ENCODE peak calls at places on chromosomes 3 and 15, in nine cellular contexts. Y is colonic mucosa, V is esophagus squamous epithelium, O is heart left ventricle, H is A673, A is lower lobe of right lung, T is right cardiac atrium, P is ovary, Q is neural progenitor cell. B is an unnamed sample. For H3K4me1, the result is how much of the 10 kb centered on the place peaks cover.

GRCh38 chr3:190183121-190183520 is 62.4 kb upstream of the P3H2 start:
- DNase-seq in Y (no peak), V (no peak), O (no peak), H (peak), A (no peak), T (no peak), P (no peak), Q (peak), B (peak)

GRCh38 chr3:164522073-164522763 is 556.1 kb downstream of the SI start:
- DNase-seq in Y (no peak), V (no peak), O (no peak), H (no peak), A (no peak), T (peak), P (no peak), Q (no peak), B (no peak)

GRCh38 chr3:45491344-45491743 is 103.0 kb downstream of the LARS2 start:
- DNase-seq in Y (no peak), V (no peak), O (no peak), H (no peak), A (no peak), T (no peak), P (no peak), Q (no peak), B (no peak)

GRCh38 chr3:181695661-181696491 is 15.8 kb upstream of the SOX2 start:
- DNase-seq in Y (no peak), V (no peak), O (no peak), H (no peak), A (peak), T (peak), P (no peak), Q (peak), B (peak)

GRCh38 chr3:136632625-136633081 is 119.5 kb downstream of the STAG1 start:
- DNase-seq in Y (peak), V (no peak), O (no peak), H (no peak), A (no peak), T (no peak), P (no peak), Q (no peak), B (no peak)

GRCh38 chr3:129383292-129383860 is 45.1 kb downstream of the EFCAB12 start:
- DNase-seq in Y (peak), V (no peak), O (peak), H (peak), A (no peak), T (peak), P (peak), Q (peak), B (peak)

GRCh38 chr3:16509721-16510619 is 3.5 kb downstream of the RFTN1 start:
- DNase-seq in Y (no peak), V (no peak), O (no peak), H (no peak), A (no peak), T (no peak), P (no peak), Q (no peak), B (no peak)

GRCh38 chr3:55622733-55623132 is 135.6 kb upstream of the WNT5A start:
- DNase-seq in Y (no peak), V (no peak), O (no peak), H (no peak), A (no peak), T (no peak), P (no peak), Q (no peak), B (no peak)

GRCh38 chr3:173217127-173217526 is 76.1 kb upstream of the SPATA16 start:
- DNase-seq in Y (no peak), V (no peak), O (no peak), H (no peak), A (no peak), T (no peak), P (no peak), Q (no peak), B (peak)

GRCh38 chr3:94171954-94172353 is 109.1 kb downstream of the NSUN3 start:
- DNase-seq in Y (no peak), V (no peak), O (no peak), H (no peak), A (no peak), T (no peak), P (no peak), Q (no peak), B (no peak)

GRCh38 chr3:13545952-13546454 is 2.9 kb upstream of the FBLN2 start:
- DNase-seq in Y (no peak), V (no peak), O (no peak), H (no peak), A (no peak), T (no peak), P (no peak), Q (no peak), B (no peak)

GRCh38 chr3:160448845-160449659 is 534 bp downstream of the TRIM59 start:
- DNase-seq in Y (no peak), V (no peak), O (peak), H (peak), A (no peak), T (peak), P (peak), Q (peak), B (peak)

GRCh38 chr3:189914799-189915198 is 205.9 kb downstream of the P3H2 start:
- DNase-seq in Y (no peak), V (no peak), O (no peak), H (peak), A (no peak), T (no peak), P (no peak), Q (no peak), B (no peak)

GRCh38 chr3:58640700-58641372 is 25.7 kb downstream of the FAM3D start:
- DNase-seq in Y (peak), V (no peak), O (peak), H (peak), A (peak), T (peak), P (peak), Q (peak), B (peak)

GRCh38 chr15:59999064-59999377 is 5.1 kb upstream of the FOXB1 start:
- DNase-seq in Y (no peak), V (no peak), O (no peak), H (no peak), A (no peak), T (no peak), P (no peak), Q (peak), B (no peak)

GRCh38 chr3:108051005-108051404 is 39.8 kb downstream of the CD47 start:
- DNase-seq in Y (no peak), V (no peak), O (no peak), H (no peak), A (no peak), T (no peak), P (no peak), Q (no peak), B (peak)

GRCh38 chr15:69713726-69714559 is 261.3 kb downstream of the RPLP1 start:
- DNase-seq in Y (peak), V (no peak), O (no peak), H (no peak), A (no peak), T (no peak), P (no peak), Q (no peak), B (no peak)

GRCh38 chr15:61634837-61635236 is 405.7 kb upstream of the RORA start:
- DNase-seq in Y (no peak), V (no peak), O (no peak), H (no peak), A (no peak), T (no peak), P (no peak), Q (no peak), B (no peak)

GRCh38 chr15:90306560-90306959 is 41.1 kb downstream of the NGRN start:
- DNase-seq in Y (no peak), V (no peak), O (no peak), H (no peak), A (no peak), T (no peak), P (no peak), Q (no peak), B (no peak)

GRCh38 chr3:40873456-40873855 is 325.8 kb upstream of the CTNNB1 start:
- DNase-seq in Y (no peak), V (no peak), O (no peak), H (no peak), A (no peak), T (no peak), P (no peak), Q (no peak), B (no peak)

GRCh38 chr3:110237091-110237615 is 834.5 kb upstream of the NECTIN3 start:
- DNase-seq in Y (no peak), V (no peak), O (no peak), H (no peak), A (no peak), T (no peak), P (no peak), Q (no peak), B (no peak)

GRCh38 chr3:10280177-10280529 is 12.6 kb downstream of the GHRL start:
- DNase-seq in Y (no peak), V (no peak), O (no peak), H (no peak), A (no peak), T (no peak), P (no peak), Q (no peak), B (no peak)

GRCh38 chr3:72047472-72047871 is 262.5 kb upstream of the PROK2 start:
- DNase-seq in Y (no peak), V (no peak), O (no peak), H (no peak), A (no peak), T (no peak), P (no peak), Q (no peak), B (no peak)

GRCh38 chr15:91067026-91067425 is 33.0 kb upstream of the SV2B start:
- DNase-seq in Y (no peak), V (no peak), O (no peak), H (no peak), A (no peak), T (no peak), P (no peak), Q (no peak), B (no peak)

GRCh38 chr15:80866936-80867335 is 87.8 kb downstream of the CEMIP start:
- DNase-seq in Y (no peak), V (no peak), O (no peak), H (no peak), A (no peak), T (no peak), P (no peak), Q (no peak), B (peak)

GRCh38 chr15:31344824-31345605 is 18.4 kb downstream of the KLF13 start:
- DNase-seq in Y (peak), V (no peak), O (peak), H (no peak), A (peak), T (peak), P (no peak), Q (no peak), B (no peak)

GRCh38 chr3:161939919-161940693 is 443.5 kb downstream of the OTOL1 start:
- DNase-seq in Y (no peak), V (no peak), O (no peak), H (no peak), A (no peak), T (no peak), P (no peak), Q (peak), B (peak)

GRCh38 chr3:69178100-69178499 is 55.7 kb upstream of the LMOD3 start:
- DNase-seq in Y (no peak), V (no peak), O (no peak), H (no peak), A (no peak), T (no peak), P (no peak), Q (no peak), B (no peak)

GRCh38 chr3:117609330-117609729 is 899.8 kb downstream of the TUSC7 start:
- DNase-seq in Y (no peak), V (no peak), O (no peak), H (no peak), A (no peak), T (no peak), P (no peak), Q (no peak), B (no peak)

GRCh38 chr3:9787714-9788113 is 4.6 kb downstream of the TADA3 start:
- DNase-seq in Y (no peak), V (no peak), O (no peak), H (no peak), A (no peak), T (no peak), P (no peak), Q (no peak), B (no peak)

GRCh38 chr15:85496551-85497545 is 116.4 kb downstream of the AKAP13 start:
- DNase-seq in Y (no peak), V (no peak), O (no peak), H (no peak), A (no peak), T (no peak), P (no peak), Q (no peak), B (no peak)

GRCh38 chr15:62301993-62302665 is 137.0 kb upstream of the C2CD4B start:
- DNase-seq in Y (no peak), V (no peak), O (no peak), H (no peak), A (no peak), T (no peak), P (no peak), Q (no peak), B (peak)

GRCh38 chr15:62739507-62739906 is 303.0 kb upstream of the TPM1 start:
- DNase-seq in Y (no peak), V (no peak), O (no peak), H (no peak), A (no peak), T (no peak), P (no peak), Q (no peak), B (no peak)

GRCh38 chr3:117355566-117355965 is 646.0 kb downstream of the TUSC7 start:
- DNase-seq in Y (peak), V (no peak), O (no peak), H (peak), A (no peak), T (no peak), P (no peak), Q (peak), B (peak)

GRCh38 chr3:14552717-14553116 is 12.6 kb upstream of the GRIP2 start:
- DNase-seq in Y (no peak), V (no peak), O (no peak), H (no peak), A (peak), T (no peak), P (no peak), Q (no peak), B (no peak)

GRCh38 chr3:6282920-6283319 is 578.0 kb upstream of the GRM7 start:
- DNase-seq in Y (no peak), V (no peak), O (no peak), H (no peak), A (no peak), T (peak), P (no peak), Q (no peak), B (no peak)

GRCh38 chr3:125200731-125201139 is 11.8 kb downstream of the SLC12A8 start:
- DNase-seq in Y (no peak), V (no peak), O (no peak), H (no peak), A (no peak), T (no peak), P (no peak), Q (no peak), B (no peak)

GRCh38 chr15:45307230-45307924 is 55.3 kb downstream of the SLC28A2 start:
- DNase-seq in Y (no peak), V (no peak), O (no peak), H (peak), A (no peak), T (no peak), P (no peak), Q (peak), B (no peak)

DNA sequence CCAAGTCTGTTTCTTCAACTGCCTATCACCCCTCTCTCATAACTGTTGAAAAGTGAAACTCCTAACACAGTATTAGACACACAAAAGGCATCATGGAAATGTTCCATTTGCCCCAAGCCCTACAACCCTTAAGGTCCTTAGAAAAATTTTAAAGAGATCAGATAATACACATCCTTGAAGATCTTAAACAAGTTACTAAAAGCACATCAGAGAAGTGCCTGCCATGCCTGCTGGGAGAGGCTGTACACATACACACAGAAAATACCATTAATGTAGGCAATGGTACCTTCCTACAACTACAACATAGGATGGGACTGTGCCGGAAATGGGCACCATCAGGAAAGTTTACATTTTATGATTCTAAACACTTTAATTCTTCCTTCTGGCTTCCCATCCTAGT is 3.3 kb downstream of the ADAM10 start:
- DNase-seq in Y (no peak), V (no peak), O (no peak), H (no peak), A (no peak), T (no peak), P (no peak), Q (no peak), B (no peak)
- H3K4me3 ChIP-seq in Y (no peak), V (peak), O (no peak), H (no peak), A (no peak), T (no peak), P (no peak), Q (peak), B (no peak)

GRCh38 chr3:153641321-153641720 is 479.3 kb downstream of the RAP2B start:
- DNase-seq in Y (no peak), V (no peak), O (no peak), H (no peak), A (no peak), T (no peak), P (no peak), Q (peak), B (no peak)
- H3K27ac ChIP-seq in Y (no peak), V (no peak), O (no peak), H (no peak), A (no peak), T (no peak), P (no peak), Q (no peak), B (no peak)

GRCh38 chr15:78051622-78052405 is 25.7 kb downstream of the TBC1D2B start:
- DNase-seq in Y (peak), V (no peak), O (peak), H (peak), A (no peak), T (no peak), P (no peak), Q (no peak), B (peak)
- H3K4me1 ChIP-seq in Y (under half), V (under half), O (half or more), H (under half), A (half or more), T (under half), P (under half), Q (under half), B (under half)

GRCh38 chr3:82087958-82088357 is 326.5 kb upstream of the GBE1 start:
- DNase-seq in Y (no peak), V (no peak), O (no peak), H (no peak), A (no peak), T (no peak), P (no peak), Q (no peak), B (peak)
- H3K4me3 ChIP-seq in Y (no peak), V (no peak), O (no peak), H (no peak), A (no peak), T (no peak), P (no peak), Q (no peak), B (no peak)

DNA sequence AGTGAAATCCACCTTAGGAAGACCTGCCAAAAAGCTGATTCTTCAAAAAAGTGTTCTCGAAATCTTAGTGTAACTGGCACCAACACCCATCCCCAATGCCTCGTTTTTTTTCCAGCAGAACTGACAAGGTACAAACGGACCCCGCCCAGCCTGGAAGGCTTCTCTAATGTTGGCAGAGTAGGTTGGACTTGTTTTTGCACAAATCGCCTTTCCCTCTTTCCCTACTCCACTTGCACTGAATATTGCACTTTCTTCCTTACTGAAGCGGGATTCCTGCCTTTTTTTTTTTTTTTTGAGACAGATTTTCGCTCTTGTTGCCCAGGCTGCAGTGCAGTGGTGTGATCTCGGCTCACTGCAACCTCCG is 541 bp upstream of the TIMMDC1 start:
- DNase-seq in Y (peak), V (no peak), O (no peak), H (peak), A (no peak), T (no peak), P (peak), Q (peak), B (peak)
- H3K27ac ChIP-seq in Y (peak), V (peak), O (peak), H (peak), A (peak), T (peak), P (peak), Q (no peak), B (peak)

GRCh38 chr3:32482693-32483092 is 20.0 kb downstream of the CMTM6 start:
- DNase-seq in Y (no peak), V (no peak), O (no peak), H (no peak), A (no peak), T (no peak), P (no peak), Q (no peak), B (no peak)

GRCh38 chr3:32484437-32484836 is 18.2 kb downstream of the CMTM6 start:
- DNase-seq in Y (no peak), V (no peak), O (no peak), H (no peak), A (no peak), T (no peak), P (no peak), Q (no peak), B (no peak)

GRCh38 chr3:32483772-32484171 is 18.9 kb downstream of the CMTM6 start:
- DNase-seq in Y (no peak), V (no peak), O (no peak), H (no peak), A (no peak), T (no peak), P (no peak), Q (no peak), B (no peak)

GRCh38 chr3:32481791-32482631 is 20.6 kb downstream of the CMTM6 start:
- DNase-seq in Y (no peak), V (no peak), O (no peak), H (no peak), A (no peak), T (no peak), P (no peak), Q (no peak), B (no peak)

GRCh38 chr3:32480596-32480995 is 22.1 kb downstream of the CMTM6 start:
- DNase-seq in Y (no peak), V (no peak), O (no peak), H (no peak), A (no peak), T (no peak), P (no peak), Q (no peak), B (no peak)
- H3K4me1 ChIP-seq in Y (under half), V (under half), O (under half), H (under half), A (under half), T (under half), P (under half), Q (under half), B (under half)

GRCh38 chr3:52052831-52053306 is 3.5 kb downstream of the DUSP7 start:
- DNase-seq in Y (peak), V (peak), O (peak), H (peak), A (peak), T (peak), P (peak), Q (peak), B (peak)
- H3K4me3 ChIP-seq in Y (no peak), V (peak), O (peak), H (peak), A (peak), T (peak), P (peak), Q (no peak), B (no peak)

GRCh38 chr15:41557673-41558399 is 1.2 kb upstream of the TYRO3 start:
- DNase-seq in Y (peak), V (no peak), O (peak), H (peak), A (peak), T (peak), P (peak), Q (peak), B (peak)
- H3K27ac ChIP-seq in Y (no peak), V (no peak), O (no peak), H (no peak), A (peak), T (peak), P (peak), Q (peak), B (no peak)

DNA sequence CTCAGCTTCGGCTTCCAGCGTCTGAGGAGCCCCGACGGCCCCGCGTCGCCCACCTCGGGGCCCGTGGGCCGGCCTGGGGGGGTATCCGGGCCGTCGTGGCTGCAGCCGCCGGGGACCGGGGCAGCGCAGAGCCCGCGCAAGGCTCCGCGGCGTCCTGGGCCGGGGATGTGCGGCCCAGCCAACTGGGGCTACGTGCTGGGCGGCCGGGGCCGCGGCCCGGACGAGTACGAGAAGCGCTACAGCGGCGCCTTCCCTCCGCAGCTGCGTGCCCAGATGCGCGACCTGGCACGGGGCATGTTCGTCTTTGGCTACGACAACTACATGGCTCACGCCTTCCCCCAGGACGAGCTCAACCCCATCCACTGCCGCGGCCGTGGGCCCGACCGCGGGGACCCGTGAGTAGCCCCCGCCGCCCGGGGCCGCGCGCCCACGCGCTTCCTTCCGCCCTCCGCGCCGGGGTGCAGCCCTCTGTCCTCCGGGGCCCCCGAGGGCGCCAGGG is 462 bp downstream of the EDEM1 start:
- DNase-seq in Y (peak), V (no peak), O (peak), H (peak), A (peak), T (peak), P (no peak), Q (peak), B (peak)
- H3K4me1 ChIP-seq in Y (under half), V (under half), O (under half), H (under half), A (half or more), T (under half), P (under half), Q (under half), B (under half)